ENCODE peak calls at places on chromosomes 13 and 19, in ten cellular contexts. D, Z, Q, O, X, F, L, A, H and C are unnamed samples.

GRCh38 chr19:12985049-12985776 is 10.1 kb upstream of the NFIX start:
- DNase-seq in X (peak), A (peak), D (peak), Z (no peak), Q (no peak), F (no peak), L (no peak), H (peak), O (no peak), C (peak)

GRCh38 chr13:51793570-51794273 is 10.2 kb downstream of the DHRS12 start:
- DNase-seq in O (no peak), Z (peak), H (no peak), D (peak), L (no peak), F (no peak), A (no peak), X (no peak), Q (peak), C (no peak)

GRCh38 chr19:16571283-16571682 is 932 bp downstream of the SLC35E1 start:
- DNase-seq in D (peak), F (peak), H (no peak), A (no peak), O (no peak), X (no peak), Z (peak), L (no peak), Q (no peak), C (no peak)

GRCh38 chr13:113937073-113937472 is 36.8 kb downstream of the C13orf46 start:
- DNase-seq in Q (no peak), D (no peak), H (no peak), O (no peak), X (no peak), L (no peak), A (no peak), Z (no peak), F (peak), C (no peak)

GRCh38 chr19:4972509-4973230 is 3.8 kb downstream of the KDM4B start:
- DNase-seq in H (no peak), D (peak), A (no peak), F (peak), O (no peak), Z (peak), L (no peak), X (no peak), Q (peak), C (peak)

GRCh38 chr13:29923554-29924481 is 73.4 kb upstream of the UBL3 start:
- DNase-seq in F (peak), Z (peak), X (peak), Q (peak), A (no peak), D (peak), L (no peak), H (peak), O (no peak), C (peak)

GRCh38 chr19:38869160-38869835 is 8.8 kb downstream of the RINL start:
- DNase-seq in D (no peak), F (peak), Z (no peak), A (no peak), H (peak), O (no peak), L (no peak), X (no peak), Q (no peak), C (no peak)

GRCh38 chr13:79966039-79966438 is 374.9 kb downstream of the SPRY2 start:
- DNase-seq in O (no peak), F (no peak), A (no peak), H (no peak), X (no peak), Q (no peak), D (no peak), L (no peak), Z (no peak), C (no peak)

GRCh38 chr19:46371371-46371901 is 24.5 kb downstream of the PPP5C start:
- DNase-seq in D (no peak), Z (no peak), H (no peak), O (no peak), X (no peak), F (peak), Q (no peak), A (no peak), L (no peak), C (no peak)

GRCh38 chr19:39996218-39996810 is 546 bp upstream of the ZNF546 start:
- DNase-seq in H (no peak), O (peak), X (peak), D (peak), Z (peak), F (no peak), A (peak), L (no peak), Q (peak), C (peak)

GRCh38 chr19:45972081-45972943 is 1.4 kb downstream of the NOVA2 start:
- DNase-seq in Q (no peak), D (no peak), Z (no peak), O (no peak), H (no peak), A (no peak), L (no peak), X (no peak), F (peak), C (no peak)

GRCh38 chr19:38496603-38497487 is 63.4 kb downstream of the RYR1 start:
- DNase-seq in H (peak), F (no peak), Z (no peak), X (peak), Q (no peak), D (no peak), L (no peak), A (no peak), O (no peak), C (no peak)

GRCh38 chr13:106299616-106300015 is 235.8 kb downstream of the EFNB2 start:
- DNase-seq in X (no peak), Z (no peak), H (no peak), D (peak), O (no peak), A (no peak), L (no peak), F (no peak), Q (no peak), C (no peak)

GRCh38 chr13:33322965-33323668 is 37.6 kb upstream of the STARD13 start:
- DNase-seq in Z (no peak), O (no peak), D (no peak), F (no peak), A (no peak), X (no peak), L (no peak), Q (no peak), H (no peak), C (no peak)

GRCh38 chr13:27977476-27978300 is 8.6 kb upstream of the CDX2 start:
- DNase-seq in X (no peak), D (no peak), A (no peak), L (no peak), Q (peak), F (no peak), O (peak), Z (no peak), H (no peak), C (no peak)

GRCh38 chr13:78045916-78046315 is 127.3 kb upstream of the EDNRB start:
- DNase-seq in Z (no peak), H (no peak), X (no peak), Q (no peak), O (no peak), L (no peak), F (no peak), A (no peak), D (no peak), C (no peak)

GRCh38 chr13:114068723-114069322 is 63.6 kb downstream of the RASA3 start:
- DNase-seq in H (no peak), L (no peak), F (peak), A (no peak), O (peak), X (no peak), Z (no peak), Q (peak), D (peak), C (no peak)

GRCh38 chr19:39325778-39326680 is 5.4 kb upstream of the LRFN1 start:
- DNase-seq in H (no peak), F (peak), O (no peak), Z (peak), Q (peak), X (peak), L (no peak), D (peak), A (no peak), C (no peak)

GRCh38 chr19:45076029-45076850 is at the start of gene ZNF296:
- DNase-seq in O (peak), D (no peak), X (peak), Z (peak), L (peak), A (no peak), Q (peak), H (peak), F (peak), C (peak)

GRCh38 chr13:39281539-39282150 is 243.4 kb downstream of the NHLRC3 start:
- DNase-seq in H (no peak), Z (no peak), D (no peak), X (no peak), F (no peak), A (no peak), L (no peak), O (no peak), Q (no peak), C (no peak)

GRCh38 chr19:49767967-49768581 is 1.3 kb downstream of the AP2A1 start:
- DNase-seq in X (no peak), H (no peak), L (no peak), O (no peak), Q (no peak), A (no peak), D (no peak), Z (no peak), F (no peak), C (no peak)

GRCh38 chr13:32302461-32302860 is 12.7 kb downstream of the ZAR1L start:
- DNase-seq in Q (no peak), F (no peak), H (no peak), L (no peak), O (no peak), A (no peak), D (no peak), X (no peak), Z (peak), C (no peak)

GRCh38 chr19:50702870-50703829 is 16.5 kb downstream of the SHANK1 start:
- DNase-seq in L (no peak), Q (no peak), F (no peak), D (no peak), O (no peak), X (no peak), H (no peak), A (no peak), Z (peak), C (no peak)

GRCh38 chr19:9818175-9818733 is 625 bp downstream of the FBXL12 start:
- DNase-seq in F (no peak), Q (no peak), D (no peak), L (no peak), A (no peak), O (no peak), Z (no peak), X (no peak), H (no peak), C (no peak)

GRCh38 chr13:46728777-46729176 is 68.2 kb downstream of the ESD start:
- DNase-seq in X (no peak), F (no peak), A (no peak), H (no peak), D (peak), O (no peak), L (no peak), Z (peak), Q (peak), C (no peak)

GRCh38 chr19:46660008-46660517 is 919 bp downstream of the DACT3 start:
- DNase-seq in A (peak), X (no peak), H (no peak), L (peak), D (no peak), O (peak), F (peak), Q (peak), Z (no peak), C (no peak)

GRCh38 chr19:10553943-10554381 is 10.3 kb downstream of the ATG4D start:
- DNase-seq in L (no peak), H (no peak), A (no peak), X (no peak), F (no peak), D (no peak), O (no peak), Q (no peak), Z (no peak), C (no peak)

GRCh38 chr13:75544681-75545333 is 4.8 kb upstream of the UCHL3 start:
- DNase-seq in F (peak), X (no peak), Q (peak), D (peak), A (no peak), L (no peak), O (no peak), Z (peak), H (no peak), C (no peak)

GRCh38 chr19:49442354-49442753 is 1.0 kb upstream of the SLC17A7 start:
- DNase-seq in L (no peak), H (peak), X (peak), Z (peak), F (no peak), D (no peak), A (no peak), Q (peak), O (peak), C (peak)

GRCh38 chr19:2212861-2213711 is 23.0 kb downstream of the PLEKHJ1 start:
- DNase-seq in D (no peak), X (no peak), L (no peak), A (no peak), Z (no peak), O (no peak), H (no peak), Q (no peak), F (no peak), C (no peak)

GRCh38 chr13:113642563-113642962 is 15.4 kb downstream of the ATP4B start:
- DNase-seq in F (no peak), Q (no peak), D (no peak), A (no peak), X (no peak), L (no peak), O (no peak), H (no peak), Z (no peak), C (no peak)

GRCh38 chr19:35959040-35959967 is 23.1 kb downstream of the LRFN3 start:
- DNase-seq in L (no peak), Q (no peak), Z (no peak), H (peak), F (peak), D (no peak), X (peak), A (no peak), O (peak), C (no peak)

GRCh38 chr19:53504903-53505302 is 33.0 kb upstream of the ZNF331 start:
- DNase-seq in L (no peak), D (peak), Q (no peak), Z (no peak), H (no peak), A (no peak), X (peak), O (no peak), F (no peak), C (no peak)

GRCh38 chr19:15644066-15644741 is 3.5 kb downstream of the CYP4F3 start:
- DNase-seq in L (no peak), X (no peak), H (no peak), O (no peak), A (no peak), F (no peak), D (no peak), Z (no peak), Q (no peak), C (no peak)